ENCODE peak calls at places on chromosomes 7 and 10, in eight cellular contexts. K, R, V, U, D, I, P and C are unnamed samples.

GRCh38 chr10:6721480-6721879 is 141.4 kb upstream of the PRKCQ start:
- DNase-seq in I (no peak), U (no peak), K (peak; percentile 92), V (no peak), D (peak; percentile 54), P (peak; percentile 96), R (peak; percentile 41), C (peak; percentile 98)

GRCh38 chr10:21399392-21400015 is 126.0 kb downstream of the SKIDA1 start:
- DNase-seq in U (no peak), V (no peak), D (peak; percentile 85), R (no peak), P (peak; percentile 95), K (peak; percentile 96), I (no peak), C (peak; percentile 95)

GRCh38 chr7:44581426-44581906 is 565 bp downstream of the TMED4 start:
- DNase-seq in I (no peak), P (no peak), D (no peak), K (no peak), V (no peak), R (no peak), U (no peak), C (no peak)

GRCh38 chr10:129654461-129654860 is 187.4 kb downstream of the MGMT start:
- DNase-seq in U (no peak), K (no peak), D (no peak), V (no peak), I (no peak), P (no peak), R (no peak), C (no peak)

GRCh38 chr7:42605381-42605780 is 306.5 kb downstream of the C7orf25 start:
- DNase-seq in U (no peak), D (no peak), V (no peak), R (no peak), I (no peak), K (peak; percentile 54), P (no peak), C (no peak)

GRCh38 chr7:65798111-65799075 is 74.5 kb upstream of the VKORC1L1 start:
- DNase-seq in I (no peak), R (no peak), K (peak; percentile 76), D (peak; percentile 35), V (no peak), U (no peak), P (peak; percentile 34), C (peak; percentile 54)

GRCh38 chr7:36784991-36785940 is 61.0 kb upstream of the AOAH start:
- DNase-seq in I (no peak), V (peak; percentile 63), D (no peak), P (no peak), K (no peak), R (peak; percentile 25), U (no peak), C (peak; percentile 28)

GRCh38 chr7:78473902-78474301 is 675.3 kb downstream of the PHTF2 start:
- DNase-seq in U (no peak), R (no peak), D (no peak), I (no peak), V (no peak), P (no peak), K (no peak), C (no peak)

GRCh38 chr7:29612596-29612995 is 49.0 kb downstream of the PRR15 start:
- DNase-seq in U (no peak), V (no peak), K (peak; percentile 11), D (peak; percentile 60), R (no peak), I (no peak), P (no peak), C (no peak)

GRCh38 chr7:105118612-105119600 is 104.9 kb downstream of the KMT2E start:
- DNase-seq in U (no peak), D (no peak), I (no peak), K (no peak), R (no peak), P (no peak), V (no peak), C (no peak)

GRCh38 chr7:107700570-107700969 is 39.9 kb downstream of the SLC26A4 start:
- DNase-seq in I (no peak), P (no peak), D (no peak), V (no peak), K (no peak), R (no peak), U (no peak), C (no peak)

GRCh38 chr7:1237704-1238255 is 5.1 kb downstream of the UNCX start:
- DNase-seq in P (no peak), U (no peak), R (no peak), V (no peak), K (no peak), I (no peak), D (no peak), C (no peak)

GRCh38 chr10:121880842-121881423 is 46.9 kb downstream of the ATE1 start:
- DNase-seq in K (no peak), U (no peak), P (no peak), R (no peak), I (no peak), V (no peak), D (no peak), C (peak; percentile 81)

GRCh38 chr10:86711957-86712708 is 43.8 kb downstream of the LDB3 start:
- DNase-seq in D (no peak), P (no peak), I (peak; percentile 56), U (peak; percentile 63), R (peak; percentile 47), K (peak; percentile 40), V (peak; percentile 76), C (peak; percentile 33)

GRCh38 chr7:1341361-1341675 is 108.6 kb downstream of the UNCX start:
- DNase-seq in R (no peak), D (no peak), P (no peak), U (no peak), V (no peak), K (no peak), I (no peak), C (no peak)

GRCh38 chr10:123518765-123519164 is 147.4 kb upstream of the GPR26 start:
- DNase-seq in K (no peak), P (no peak), R (no peak), V (no peak), D (no peak), U (no peak), I (no peak), C (no peak)

GRCh38 chr7:37448057-37448636 is 517 bp downstream of the ELMO1 start:
- DNase-seq in I (no peak), V (no peak), R (no peak), K (no peak), U (peak; percentile 40), D (no peak), P (no peak), C (no peak)

GRCh38 chr7:66737667-66738066 is 2.9 kb upstream of the RABGEF1 start:
- DNase-seq in U (no peak), P (no peak), V (no peak), I (no peak), R (no peak), D (no peak), K (no peak), C (no peak)

GRCh38 chr10:53601260-53601875 is 828.8 kb upstream of the MBL2 start:
- DNase-seq in R (no peak), V (no peak), D (peak; percentile 92), P (no peak), K (peak; percentile 40), I (peak; percentile 6), U (no peak), C (peak; percentile 55)
- TF ChIP-seq CTCF in R (peak; percentile 62), V (peak; percentile 84), D (peak; percentile 100), P (peak; percentile 90), K (peak; percentile 85), I (peak; percentile 88), U (peak; percentile 97), C (peak; percentile 95)

DNA sequence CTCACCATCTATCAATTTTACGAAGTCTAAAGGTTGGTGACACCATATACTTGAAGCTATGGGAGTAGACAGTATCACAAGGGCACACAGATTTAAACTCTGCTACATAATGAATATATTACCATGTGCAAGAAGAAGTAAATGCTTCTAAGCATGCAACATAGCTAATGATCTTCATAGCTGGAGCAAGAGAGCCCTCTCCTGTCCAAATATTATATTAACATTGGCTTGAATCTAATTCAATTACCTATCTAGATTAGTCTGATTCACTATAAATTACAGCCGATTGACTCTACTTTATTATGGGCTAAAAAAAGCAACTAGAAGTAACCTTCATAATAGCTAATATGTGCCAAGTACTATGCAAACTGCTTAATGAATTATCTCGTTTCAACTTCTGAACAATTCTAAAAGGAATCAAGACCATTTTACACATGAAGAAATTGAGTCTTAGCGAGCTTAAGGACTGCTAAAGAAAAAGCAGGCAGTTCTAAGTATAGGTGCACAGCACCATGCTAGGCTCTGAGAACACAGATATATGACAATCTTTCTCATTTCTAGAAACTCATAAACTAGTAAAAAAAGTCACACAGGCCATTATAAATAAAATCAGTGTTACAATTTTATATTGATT is 21.9 kb downstream of the FRA10AC1 start:
- DNase-seq in I (no peak), R (no peak), D (peak; percentile 78), P (no peak), U (no peak), V (no peak), K (peak; percentile 52), C (peak; percentile 63)
- TF ChIP-seq CTCF in I (no peak), R (peak; percentile 26), D (peak; percentile 69), P (peak; percentile 45), U (peak; percentile 53), V (peak; percentile 41), K (peak; percentile 31), C (peak; percentile 39)

DNA sequence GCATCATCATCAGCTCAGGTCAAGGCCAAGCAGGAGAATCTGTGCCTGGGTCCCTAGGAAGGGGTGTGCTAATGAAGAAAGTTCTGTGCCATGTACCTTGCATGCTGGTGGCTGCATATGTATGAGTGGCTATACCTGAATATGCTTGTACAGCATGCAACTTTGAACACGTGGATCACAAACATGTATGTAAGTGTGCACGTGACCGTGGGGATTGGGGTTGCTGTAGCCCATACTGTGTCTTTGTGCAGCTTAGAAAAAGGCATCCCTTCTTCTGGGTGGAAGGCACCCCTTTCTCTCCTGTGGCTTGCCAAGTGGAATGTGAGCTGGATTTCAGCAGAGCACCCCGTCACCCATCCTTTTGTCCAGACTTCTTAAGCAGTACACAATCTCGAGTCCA is 13.8 kb downstream of the EMX2 start:
- DNase-seq in I (no peak), V (no peak), R (no peak), U (no peak), D (no peak), P (no peak), K (no peak), C (no peak)
- TF ChIP-seq CTCF in I (no peak), V (no peak), R (no peak), U (no peak), D (no peak), P (no peak), K (no peak), C (no peak)

GRCh38 chr7:123580406-123581161 is 21.0 kb upstream of the ASB15 start:
- DNase-seq in P (no peak), D (peak; percentile 70), V (no peak), R (no peak), U (peak; percentile 48), K (peak; percentile 56), I (peak; percentile 11), C (peak; percentile 77)
- TF ChIP-seq CTCF in P (peak; percentile 82), D (peak; percentile 87), V (peak; percentile 58), R (peak; percentile 77), U (peak; percentile 83), K (peak; percentile 89), I (peak; percentile 63), C (peak; percentile 99)

GRCh38 chr10:22999942-23000341 is 72.1 kb downstream of the ARMC3 start:
- DNase-seq in K (no peak), U (no peak), I (no peak), P (no peak), D (no peak), V (no peak), R (no peak), C (no peak)
- TF ChIP-seq CTCF in K (no peak), U (peak; percentile 36), I (no peak), P (no peak), D (no peak), V (no peak), R (no peak), C (no peak)

GRCh38 chr7:102288285-102288930 is 1.7 kb downstream of the SH2B2 start:
- DNase-seq in I (no peak), R (no peak), V (no peak), K (no peak), D (peak; percentile 13), P (no peak), U (no peak), C (no peak)
- TF ChIP-seq CTCF in I (no peak), R (no peak), V (no peak), K (peak; percentile 18), D (peak; percentile 39), P (no peak), U (no peak), C (peak; percentile 2)